ENCODE peak calls at places on chromosomes 6 and 20, in eight cellular contexts. K, V, N, I, S, Y, U and Q are unnamed samples.

GRCh38 chr6:3228791-3229565 is 1.5 kb upstream of the TUBB2B start:
- DNase-seq in K (peak), V (no peak), N (no peak), I (no peak), S (no peak), Y (peak), U (peak), Q (no peak)

GRCh38 chr6:35024601-35025054 is 116.5 kb downstream of the TCP11 start:
- DNase-seq in K (peak), V (peak), N (peak), I (peak), S (peak), Y (peak), U (no peak), Q (no peak)

GRCh38 chr20:58402305-58402704 is 13.3 kb downstream of the VAPB start:
- DNase-seq in K (peak), V (no peak), N (peak), I (no peak), S (no peak), Y (no peak), U (no peak), Q (no peak)

GRCh38 chr6:166470029-166470862 is 87.5 kb upstream of the MPC1 start:
- DNase-seq in K (no peak), V (no peak), N (no peak), I (no peak), S (no peak), Y (no peak), U (no peak), Q (no peak)

GRCh38 chr6:80527552-80528052 is 421.1 kb downstream of the BCKDHB start:
- DNase-seq in K (peak), V (no peak), N (peak), I (no peak), S (no peak), Y (no peak), U (no peak), Q (no peak)

GRCh38 chr6:116528800-116529199 is 16.7 kb downstream of the TRAPPC3L start:
- DNase-seq in K (peak), V (no peak), N (no peak), I (peak), S (no peak), Y (no peak), U (no peak), Q (no peak)

GRCh38 chr20:40333591-40333990 is 355.4 kb downstream of the MAFB start:
- DNase-seq in K (no peak), V (no peak), N (no peak), I (no peak), S (no peak), Y (no peak), U (no peak), Q (no peak)

GRCh38 chr6:159099311-159099710 is 54.5 kb upstream of the TAGAP start:
- DNase-seq in K (no peak), V (no peak), N (no peak), I (no peak), S (no peak), Y (no peak), U (no peak), Q (no peak)

GRCh38 chr20:555933-556332 is 12.3 kb upstream of the CSNK2A1 start:
- DNase-seq in K (peak), V (no peak), N (no peak), I (peak), S (peak), Y (peak), U (no peak), Q (no peak)

GRCh38 chr6:79100304-79100703 is 22.2 kb upstream of the PHIP start:
- DNase-seq in K (no peak), V (no peak), N (no peak), I (no peak), S (no peak), Y (no peak), U (no peak), Q (no peak)

GRCh38 chr6:36605560-36606391 is 11.6 kb downstream of the SRSF3 start:
- DNase-seq in K (no peak), V (no peak), N (no peak), I (peak), S (no peak), Y (no peak), U (no peak), Q (no peak)

GRCh38 chr6:47788498-47788884 is 6.7 kb downstream of the OPN5 start:
- DNase-seq in K (no peak), V (no peak), N (no peak), I (no peak), S (no peak), Y (no peak), U (no peak), Q (no peak)

GRCh38 chr20:57071283-57071701 is 195.1 kb downstream of the BMP7 start:
- DNase-seq in K (peak), V (no peak), N (no peak), I (no peak), S (no peak), Y (no peak), U (no peak), Q (no peak)

GRCh38 chr20:21739682-21740081 is 34.2 kb downstream of the PAX1 start:
- DNase-seq in K (peak), V (no peak), N (no peak), I (no peak), S (no peak), Y (no peak), U (no peak), Q (no peak)

GRCh38 chr20:41654884-41655283 is 36.7 kb upstream of the CHD6 start:
- DNase-seq in K (peak), V (no peak), N (peak), I (peak), S (no peak), Y (no peak), U (no peak), Q (no peak)

GRCh38 chr6:39907871-39908575 is 26.2 kb downstream of the MOCS1 start:
- DNase-seq in K (no peak), V (no peak), N (no peak), I (no peak), S (no peak), Y (no peak), U (no peak), Q (no peak)

GRCh38 chr6:116577486-116577885 is 6.2 kb downstream of the RWDD1 start:
- DNase-seq in K (no peak), V (no peak), N (no peak), I (no peak), S (no peak), Y (no peak), U (no peak), Q (no peak)

GRCh38 chr6:34144581-34145160 is 1.2 kb downstream of the GRM4 start:
- DNase-seq in K (no peak), V (no peak), N (no peak), I (no peak), S (no peak), Y (no peak), U (no peak), Q (no peak)

GRCh38 chr6:95529762-95530161 is 47.6 kb upstream of the MANEA start:
- DNase-seq in K (no peak), V (no peak), N (no peak), I (no peak), S (no peak), Y (no peak), U (no peak), Q (no peak)

GRCh38 chr20:34673411-34673810 is 3.5 kb downstream of the PIGU start:
- DNase-seq in K (no peak), V (no peak), N (no peak), I (no peak), S (no peak), Y (no peak), U (no peak), Q (no peak)

GRCh38 chr20:663315-664090 is 10.5 kb upstream of the SRXN1 start:
- DNase-seq in K (peak), V (no peak), N (peak), I (peak), S (no peak), Y (no peak), U (no peak), Q (no peak)

GRCh38 chr20:45336530-45337366 is 11.5 kb downstream of the SDC4 start:
- DNase-seq in K (no peak), V (peak), N (peak), I (peak), S (no peak), Y (no peak), U (no peak), Q (peak)

GRCh38 chr20:50372770-50373088 is 137.5 kb upstream of the PTPN1 start:
- DNase-seq in K (peak), V (no peak), N (peak), I (no peak), S (no peak), Y (peak), U (no peak), Q (no peak)

GRCh38 chr6:17930321-17930993 is 57.0 kb downstream of the KIF13A start:
- DNase-seq in K (no peak), V (no peak), N (no peak), I (peak), S (no peak), Y (peak), U (no peak), Q (no peak)
- H3K27ac ChIP-seq in K (no peak), V (no peak), N (no peak), I (peak), S (no peak), Y (peak), U (no peak), Q (peak)

GRCh38 chr6:148272597-148272996 is 70.0 kb upstream of the SASH1 start:
- DNase-seq in K (no peak), V (no peak), N (no peak), I (peak), S (no peak), Y (no peak), U (no peak), Q (no peak)
- H3K4me3 ChIP-seq in K (no peak), V (no peak), N (no peak), I (no peak), S (peak), Y (no peak), U (no peak), Q (peak)

DNA sequence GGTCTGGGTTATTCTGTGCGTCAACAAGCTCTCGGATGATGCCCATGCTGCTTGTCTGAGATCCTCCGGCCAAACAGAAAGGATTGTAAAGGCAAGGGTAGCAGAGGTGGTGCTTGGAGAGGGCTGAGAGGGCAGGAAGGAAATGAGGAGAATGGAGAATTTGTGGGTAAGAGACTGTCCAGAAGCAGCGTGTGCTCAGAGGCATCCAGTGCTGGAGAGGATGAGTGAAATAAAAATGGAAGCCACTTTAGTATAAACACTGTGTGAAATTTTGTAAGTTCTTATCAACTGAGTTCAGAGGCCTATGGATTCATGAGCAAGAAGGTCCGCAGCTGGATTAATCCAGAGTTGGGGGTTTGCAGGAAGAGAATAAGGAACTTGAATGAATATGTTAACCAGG is 59.5 kb downstream of the ADGRG6 start:
- DNase-seq in K (no peak), V (no peak), N (no peak), I (no peak), S (no peak), Y (no peak), U (no peak), Q (no peak)
- H3K27ac ChIP-seq in K (no peak), V (peak), N (no peak), I (no peak), S (peak), Y (no peak), U (no peak), Q (peak)

GRCh38 chr6:149725785-149726184 is 7.9 kb upstream of the LATS1 start:
- DNase-seq in K (no peak), V (no peak), N (no peak), I (no peak), S (no peak), Y (no peak), U (no peak), Q (no peak)

GRCh38 chr6:149723262-149723661 is 5.4 kb upstream of the LATS1 start:
- DNase-seq in K (no peak), V (no peak), N (no peak), I (no peak), S (no peak), Y (no peak), U (no peak), Q (no peak)

GRCh38 chr6:149728499-149729234 is 10.8 kb upstream of the LATS1 start:
- DNase-seq in K (peak), V (no peak), N (no peak), I (no peak), S (no peak), Y (peak), U (no peak), Q (no peak)

GRCh38 chr6:149723771-149724417 is 6.0 kb upstream of the LATS1 start:
- DNase-seq in K (peak), V (no peak), N (peak), I (peak), S (peak), Y (peak), U (peak), Q (peak)

GRCh38 chr6:149727793-149728498 is 10.0 kb upstream of the LATS1 start:
- DNase-seq in K (no peak), V (no peak), N (no peak), I (no peak), S (no peak), Y (no peak), U (no peak), Q (no peak)
- H3K4me3 ChIP-seq in K (no peak), V (no peak), N (no peak), I (no peak), S (no peak), Y (no peak), U (no peak), Q (no peak)